ENCODE peak calls at places on chromosomes 12 and 14, in six cellular contexts. G is H9; M is skeletal muscle cell; B is kidney epithelial cell; T is stimulated activated naive CD4-positive, alpha-beta T cell; D is nephron progenitor cell. C is an unnamed sample.

GRCh38 chr14:96362071-96362964 is 823 bp downstream of the ATG2B start:
- DNase-seq in T (peak), M (no peak), B (peak), D (peak), G (no peak), C (no peak)

GRCh38 chr12:52171950-52172512 is 19.8 kb downstream of the KRT80 start:
- DNase-seq in B (no peak), M (no peak), D (peak), G (peak), T (no peak), C (no peak)

GRCh38 chr14:54566410-54567223 is at the start of gene SAMD4A:
- DNase-seq in M (peak), D (peak), B (no peak), G (peak), T (peak), C (no peak)

GRCh38 chr12:105672576-105672975 is 342.1 kb downstream of the C12orf75 start:
- DNase-seq in B (no peak), M (no peak), G (no peak), D (no peak), T (no peak), C (no peak)

GRCh38 chr12:106601031-106601430 is 18.2 kb downstream of the RFX4 start:
- DNase-seq in G (peak), T (no peak), M (no peak), B (no peak), D (peak), C (no peak)

GRCh38 chr12:24864796-24865125 is 84.1 kb downstream of the BCAT1 start:
- DNase-seq in D (no peak), G (no peak), T (no peak), B (peak), M (no peak), C (no peak)

GRCh38 chr14:37054144-37054543 is 118.3 kb downstream of the SLC25A21 start:
- DNase-seq in D (no peak), G (no peak), B (no peak), M (no peak), T (no peak), C (no peak)

GRCh38 chr14:20988717-20989116 is 1.1 kb upstream of the METTL17 start:
- DNase-seq in D (no peak), M (no peak), T (no peak), G (no peak), B (no peak), C (no peak)

GRCh38 chr14:100611811-100612480 is 24.7 kb upstream of the BEGAIN start:
- DNase-seq in T (no peak), G (no peak), B (no peak), D (no peak), M (no peak), C (no peak)

GRCh38 chr12:54191550-54192022 is 2.8 kb upstream of the SMUG1 start:
- DNase-seq in G (peak), M (no peak), B (peak), D (peak), T (peak), C (no peak)

GRCh38 chr12:81255947-81256346 is 178.1 kb downstream of the ACSS3 start:
- DNase-seq in T (no peak), M (no peak), D (no peak), B (no peak), G (no peak), C (no peak)

GRCh38 chr14:95597784-95598204 is 62.9 kb downstream of the GLRX5 start:
- DNase-seq in G (peak), B (peak), D (peak), M (peak), T (no peak), C (no peak)

GRCh38 chr14:59395672-59396071 is 69.5 kb downstream of the GPR135 start:
- DNase-seq in T (no peak), B (no peak), G (no peak), M (no peak), D (no peak), C (no peak)

GRCh38 chr12:22709292-22709691 is 84.3 kb downstream of the ETNK1 start:
- DNase-seq in D (no peak), B (no peak), G (no peak), T (no peak), M (no peak), C (no peak)

GRCh38 chr14:32697704-32698103 is 241.0 kb upstream of the NPAS3 start:
- DNase-seq in B (peak), T (no peak), D (no peak), G (no peak), M (no peak), C (peak)

GRCh38 chr14:72714871-72715214 is 179.1 kb downstream of the DPF3 start:
- DNase-seq in D (no peak), G (no peak), B (no peak), M (no peak), T (no peak), C (no peak)

GRCh38 chr12:119788783-119789182 is 88.3 kb downstream of the CIT start:
- DNase-seq in D (no peak), G (no peak), T (no peak), B (no peak), M (no peak), C (no peak)

GRCh38 chr14:97532052-97532451 is 734.9 kb downstream of the VRK1 start:
- DNase-seq in M (no peak), D (no peak), T (no peak), B (no peak), G (no peak), C (no peak)

GRCh38 chr14:64970776-64971451 is 1.2 kb downstream of the RAB15 start:
- DNase-seq in G (no peak), B (no peak), D (no peak), M (peak), T (no peak), C (no peak)

GRCh38 chr12:23938422-23938821 is 11.0 kb downstream of the SOX5 start:
- DNase-seq in D (no peak), M (no peak), T (no peak), B (no peak), G (no peak), C (no peak)